ENCODE peak calls at places on chromosomes 7 and 10, in four cellular contexts. A, U, J and D are unnamed samples.

GRCh38 chr7:128398016-128398840 is 11.6 kb downstream of the IMPDH1 start:
- DNase-seq in A (no peak), U (peak; percentile 59), J (no peak), D (no peak)

GRCh38 chr10:96846395-96846794 is 14.3 kb downstream of the LCOR start:
- DNase-seq in U (no peak), A (no peak), J (no peak), D (no peak)

GRCh38 chr7:105654994-105655900 is 74.0 kb upstream of the EFCAB10 start:
- DNase-seq in A (no peak), U (peak; percentile 67), J (peak; percentile 13), D (no peak)

GRCh38 chr7:85630904-85631582 is 444.2 kb upstream of the SEMA3D start:
- DNase-seq in A (peak; percentile 48), U (peak; percentile 12), J (no peak), D (no peak)

GRCh38 chr7:8388257-8388625 is 45.2 kb upstream of the NXPH1 start:
- DNase-seq in A (no peak), U (no peak), J (no peak), D (no peak)

GRCh38 chr7:148626828-148627227 is 36.3 kb downstream of the C7orf33 start:
- DNase-seq in J (no peak), U (no peak), A (no peak), D (no peak)

GRCh38 chr10:34240031-34240430 is 575.1 kb downstream of the PARD3 start:
- DNase-seq in U (no peak), A (no peak), J (no peak), D (no peak)

GRCh38 chr7:46215987-46216567 is 295.0 kb upstream of the IGFBP3 start:
- DNase-seq in U (no peak), A (no peak), J (no peak), D (no peak)

GRCh38 chr7:53428045-53428444 is 392.6 kb downstream of the POM121L12 start:
- DNase-seq in A (no peak), U (no peak), J (no peak), D (no peak)

GRCh38 chr10:7537126-7537525 is 126.3 kb upstream of the SFMBT2 start:
- DNase-seq in J (no peak), U (no peak), A (no peak), D (no peak)

GRCh38 chr10:129467346-129468119 is 492 bp downstream of the MGMT start:
- DNase-seq in U (peak; percentile 5), J (no peak), A (no peak), D (no peak)

GRCh38 chr7:51590746-51591145 is 274.1 kb upstream of the COBL start:
- DNase-seq in J (no peak), U (no peak), A (no peak), D (no peak)

GRCh38 chr7:6443372-6443941 is 4.3 kb downstream of the DAGLB start:
- DNase-seq in A (no peak), J (no peak), U (peak; percentile 97), D (no peak)

GRCh38 chr10:119205926-119206602 is 1.3 kb upstream of the GRK5 start:
- DNase-seq in A (peak; percentile 74), U (peak; percentile 67), J (no peak), D (no peak)

GRCh38 chr10:70234668-70235447 is 1.6 kb upstream of the PPA1 start:
- DNase-seq in A (no peak), U (peak; percentile 77), J (no peak), D (no peak)

GRCh38 chr10:15901889-15902288 is 41.6 kb upstream of the MINDY3 start:
- DNase-seq in U (no peak), J (no peak), A (no peak), D (no peak)

GRCh38 chr10:92689663-92690210 is at the start of gene HHEX:
- DNase-seq in A (peak; percentile 68), U (peak; percentile 81), J (no peak), D (peak; percentile 52)

GRCh38 chr10:95474228-95475002 is 86.8 kb downstream of the SORBS1 start:
- DNase-seq in J (no peak), U (peak; percentile 63), A (no peak), D (no peak)

GRCh38 chr7:85237721-85238120 is 50.9 kb upstream of the SEMA3D start:
- DNase-seq in J (no peak), U (peak; percentile 71), A (no peak), D (no peak)

GRCh38 chr7:86949779-86950260 is 109.6 kb downstream of the ELAPOR2 start:
- DNase-seq in J (no peak), A (no peak), U (no peak), D (no peak)

GRCh38 chr10:101536800-101537199 is 51.3 kb downstream of the POLL start:
- DNase-seq in A (peak; percentile 9), U (peak; percentile 32), J (no peak), D (no peak)

GRCh38 chr7:108294595-108294994 is 161.6 kb downstream of the NRCAM start:
- DNase-seq in U (peak; percentile 37), J (no peak), A (peak; percentile 24), D (no peak)

GRCh38 chr10:87596351-87596750 is 63.3 kb upstream of the PAPSS2 start:
- DNase-seq in A (no peak), U (no peak), J (no peak), D (no peak)

GRCh38 chr10:103021150-103021896 is 103.2 kb downstream of the CNNM2 start:
- DNase-seq in A (no peak), U (no peak), J (no peak), D (no peak)